ENCODE peak calls at places on chromosomes 12 and 14, in four cellular contexts. W is HFF-Myc, E is neural crest cell, O is SK-N-SH. J is an unnamed sample.

GRCh38 chr14:68027276-68027675 is 207.7 kb downstream of the RAD51B start:
- DNase-seq in W (no peak), E (no peak), O (no peak), J (no peak)

GRCh38 chr12:27081668-27082091 is 698 bp downstream of the C12orf71 start:
- DNase-seq in W (no peak), E (no peak), O (no peak), J (peak; percentile 12)

GRCh38 chr12:6171409-6172015 is 28.7 kb upstream of the CD9 start:
- DNase-seq in W (no peak), E (no peak), O (no peak), J (no peak)

GRCh38 chr14:97266653-97267052 is 469.5 kb downstream of the VRK1 start:
- DNase-seq in W (no peak), E (no peak), O (no peak), J (no peak)

GRCh38 chr14:76546426-76547221 is 170.7 kb downstream of the ESRRB start:
- DNase-seq in W (peak; percentile 3), E (peak; percentile 43), O (peak; percentile 65), J (peak; percentile 69)

GRCh38 chr12:95231190-95231589 is 13.6 kb downstream of the VEZT start:
- DNase-seq in W (no peak), E (no peak), O (peak; percentile 21), J (no peak)

GRCh38 chr14:84312551-84312950 is 1217.4 kb upstream of the FLRT2 start:
- DNase-seq in W (no peak), E (no peak), O (no peak), J (no peak)

GRCh38 chr12:61996717-61997116 is 263.5 kb upstream of the USP15 start:
- DNase-seq in W (no peak), E (no peak), O (no peak), J (no peak)

GRCh38 chr14:71050227-71050823 is 143.1 kb downstream of the PCNX1 start:
- DNase-seq in W (no peak), E (no peak), O (peak; percentile 4), J (no peak)

GRCh38 chr14:33120966-33121365 is 182.3 kb downstream of the NPAS3 start:
- DNase-seq in W (no peak), E (no peak), O (no peak), J (no peak)

GRCh38 chr12:19800884-19801283 is 361.6 kb downstream of the AEBP2 start:
- DNase-seq in W (no peak), E (no peak), O (no peak), J (no peak)

GRCh38 chr12:123050331-123050809 is 69.9 kb downstream of the ARL6IP4 start:
- DNase-seq in W (no peak), E (no peak), O (no peak), J (no peak)

GRCh38 chr14:62209287-62209899 is 447.2 kb downstream of the SNAPC1 start:
- DNase-seq in W (peak; percentile 41), E (no peak), O (no peak), J (no peak)

GRCh38 chr14:23044840-23045239 is 2.8 kb downstream of the PSMB11 start:
- DNase-seq in W (no peak), E (no peak), O (no peak), J (no peak)

GRCh38 chr12:110424237-110424636 is 20.7 kb upstream of the ANAPC7 start:
- DNase-seq in W (no peak), E (no peak), O (no peak), J (no peak)

GRCh38 chr12:118271770-118272417 is 100.8 kb downstream of the TAOK3 start:
- DNase-seq in W (no peak), E (no peak), O (no peak), J (no peak)

GRCh38 chr12:22283508-22283907 is 51.0 kb downstream of the ST8SIA1 start:
- DNase-seq in W (no peak), E (no peak), O (no peak), J (no peak)

GRCh38 chr12:121468451-121468850 is 68.5 kb downstream of the RNF34 start:
- DNase-seq in W (no peak), E (no peak), O (no peak), J (no peak)

GRCh38 chr12:108309674-108310312 is 29.3 kb downstream of the CMKLR1 start:
- DNase-seq in W (no peak), E (no peak), O (no peak), J (no peak)

GRCh38 chr14:55731881-55732498 is 152.0 kb downstream of the KTN1 start:
- DNase-seq in W (no peak), E (peak; percentile 62), O (no peak), J (peak; percentile 59)

GRCh38 chr12:122886161-122886560 is 9.8 kb downstream of the VPS37B start:
- DNase-seq in W (no peak), E (no peak), O (no peak), J (no peak)

GRCh38 chr12:122855985-122856831 is 21.0 kb downstream of the HIP1R start:
- DNase-seq in W (no peak), E (no peak), O (peak; percentile 41), J (no peak)

GRCh38 chr12:126243814-126244213 is 1178.6 kb downstream of the AACS start:
- DNase-seq in W (no peak), E (no peak), O (no peak), J (no peak)
- TF ChIP-seq CTCF in W (no peak), E (no peak), O (no peak), J (no peak)

GRCh38 chr12:116820077-116820656 is 61.1 kb downstream of the HRK start:
- DNase-seq in W (no peak), E (no peak), O (no peak), J (no peak)
- TF ChIP-seq CTCF in W (no peak), E (no peak), O (no peak), J (no peak)

DNA sequence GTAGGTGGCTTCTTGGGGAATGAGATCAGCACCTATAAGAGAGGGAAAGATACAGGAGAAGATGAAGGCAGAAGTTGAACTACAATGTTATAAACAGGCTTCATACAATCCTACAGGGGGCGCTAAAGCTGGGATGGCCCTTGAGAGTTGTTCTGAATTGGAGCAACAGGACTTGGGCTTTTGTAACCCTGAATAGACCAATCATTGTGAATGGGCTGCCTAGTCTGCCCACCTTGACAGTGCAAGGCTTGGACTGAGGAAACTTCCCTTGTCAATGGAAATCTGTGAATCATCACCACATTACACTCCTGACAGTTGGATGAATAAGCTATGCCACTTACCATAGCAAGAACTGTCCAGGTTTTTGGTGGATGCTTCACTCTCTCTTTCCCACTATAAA is 306.1 kb downstream of the KCNC2 start:
- DNase-seq in W (no peak), E (no peak), O (no peak), J (no peak)
- TF ChIP-seq CTCF in W (peak; percentile 48), E (peak; percentile 41), O (peak; percentile 47), J (peak; percentile 38)

DNA sequence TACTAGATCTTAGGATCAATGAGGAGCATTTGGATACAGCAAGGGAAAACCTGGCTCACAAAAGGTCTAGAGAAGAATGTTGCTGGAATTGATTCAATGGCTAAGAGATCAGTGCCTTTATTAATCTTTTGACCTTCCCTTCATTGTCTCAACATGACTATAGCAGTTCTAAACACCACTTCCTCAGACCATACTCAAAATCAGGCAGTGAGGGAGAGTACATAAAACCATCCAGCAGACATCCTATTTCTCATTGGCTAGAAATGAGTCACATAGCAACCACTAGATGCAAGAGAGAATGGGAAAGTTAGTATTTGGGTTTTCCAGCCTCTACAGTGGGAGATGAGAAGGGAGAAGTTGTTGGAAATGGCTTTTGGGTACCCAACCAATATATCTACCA is 151.4 kb upstream of the NUDT4 start:
- DNase-seq in W (no peak), E (no peak), O (no peak), J (no peak)
- TF ChIP-seq CTCF in W (no peak), E (no peak), O (no peak), J (no peak)

DNA sequence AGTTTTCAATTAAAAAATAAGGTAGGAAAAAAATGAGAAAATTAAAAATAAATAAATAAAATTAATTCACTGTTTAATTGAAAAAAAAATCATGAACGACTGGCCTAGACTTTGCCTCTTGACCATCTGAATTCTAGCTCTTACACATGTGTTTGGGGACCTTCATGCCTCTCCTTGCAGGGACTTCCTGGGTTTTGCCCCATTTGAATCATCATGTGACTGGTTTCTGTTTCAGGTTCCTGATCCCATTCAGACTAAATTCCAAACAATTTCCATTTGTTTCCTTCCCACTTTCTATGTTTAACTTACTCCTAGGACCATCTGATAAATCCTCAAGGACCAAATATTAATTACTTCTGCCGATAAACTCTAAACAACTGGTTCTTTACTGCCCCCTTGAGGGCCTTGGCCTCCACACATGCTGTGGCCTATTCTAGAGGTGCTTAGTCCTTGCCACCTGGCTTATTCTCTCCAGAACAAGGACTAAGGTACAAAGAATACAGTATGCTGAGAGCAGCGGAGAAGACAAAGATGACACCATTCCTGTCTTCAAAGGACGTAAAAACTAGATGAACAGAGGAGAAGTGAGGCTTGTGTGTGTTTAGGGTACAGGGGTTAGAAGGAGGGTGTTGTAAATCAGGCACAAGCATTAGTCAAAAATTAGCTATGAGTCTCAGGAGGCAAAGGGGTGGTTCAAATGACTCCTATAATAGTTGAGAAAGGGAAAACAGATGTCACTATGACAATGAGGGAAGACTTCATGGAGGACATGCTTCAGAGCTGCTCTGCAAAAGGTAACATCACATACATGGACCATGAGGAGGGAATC is 125.8 kb upstream of the AVPR1A start:
- DNase-seq in W (no peak), E (peak; percentile 39), O (peak; percentile 5), J (peak; percentile 57)
- TF ChIP-seq CTCF in W (peak; percentile 82), E (peak; percentile 81), O (peak; percentile 71), J (peak; percentile 70)

DNA sequence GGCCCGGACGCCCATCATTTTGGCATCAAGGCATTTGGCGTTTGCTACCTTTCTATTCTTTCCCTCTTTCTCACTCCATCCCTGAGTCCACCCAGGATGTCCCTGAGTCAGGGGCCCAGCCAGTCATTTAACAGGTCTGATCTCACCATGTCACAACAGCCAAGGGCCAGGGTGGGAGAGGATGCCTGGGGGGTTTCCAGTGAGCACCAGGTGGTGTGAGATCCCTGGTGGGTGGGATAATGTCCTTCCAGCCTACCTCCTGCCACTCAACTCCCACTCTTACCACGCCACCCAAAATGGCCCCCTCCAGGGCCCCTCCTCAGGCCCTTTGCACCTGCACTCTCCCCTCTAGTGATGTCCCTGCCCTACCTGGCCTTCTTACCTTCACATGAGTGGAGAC is 310.8 kb downstream of the BCL11B start:
- DNase-seq in W (no peak), E (no peak), O (no peak), J (no peak)
- TF ChIP-seq CTCF in W (no peak), E (no peak), O (no peak), J (no peak)

GRCh38 chr12:77685112-77685511 is 145.6 kb upstream of the NAV3 start:
- DNase-seq in W (peak; percentile 63), E (peak; percentile 58), O (peak; percentile 8), J (peak; percentile 54)
- TF ChIP-seq CTCF in W (peak; percentile 61), E (peak; percentile 74), O (peak; percentile 81), J (peak; percentile 73)

DNA sequence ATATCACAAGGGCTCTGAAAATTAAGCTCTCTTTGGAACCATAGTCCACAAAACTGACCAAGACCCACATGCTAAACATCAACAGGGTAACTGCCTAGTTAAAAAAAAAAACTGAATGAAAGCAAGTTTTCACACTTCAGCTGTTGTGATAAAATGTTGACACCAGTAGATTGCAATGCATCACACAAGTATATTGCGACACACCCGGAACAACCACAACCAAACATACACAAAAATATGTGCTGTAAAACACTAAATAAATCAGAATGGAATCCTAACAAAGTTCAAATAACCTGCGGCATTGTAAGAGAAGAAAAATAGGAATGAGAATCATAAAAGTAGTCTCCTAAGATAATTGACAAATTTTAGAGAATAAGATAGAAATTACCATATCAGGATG is 710.3 kb downstream of the AACS start:
- DNase-seq in W (no peak), E (no peak), O (no peak), J (no peak)
- TF ChIP-seq CTCF in W (no peak), E (no peak), O (no peak), J (no peak)